ENCODE peak calls at places on chromosomes 4 and X, in six cellular contexts. R is prostate gland, F is thyroid gland, D is right lobe of liver, N is transverse colon, P is IMR-90. Q is an unnamed sample.

GRCh38 chrX:70046978-70047377 is 2.8 kb downstream of the AWAT2 start:
- DNase-seq in P (peak; percentile 47), F (no peak), R (no peak), D (no peak), N (no peak), Q (no peak)

GRCh38 chr4:93396274-93396673 is 432.3 kb upstream of the ATOH1 start:
- DNase-seq in N (no peak), D (no peak), F (no peak), R (no peak), P (peak; percentile 77), Q (no peak)

GRCh38 chr4:5785806-5786680 is 75.0 kb downstream of the EVC start:
- DNase-seq in P (peak; percentile 92), N (no peak), F (no peak), D (no peak), R (peak; percentile 1), Q (no peak)

GRCh38 chr4:122602277-122603142 is 18.4 kb downstream of the IL21 start:
- DNase-seq in P (peak; percentile 54), F (peak; percentile 64), N (no peak), R (peak; percentile 8), D (no peak), Q (peak; percentile 15)

GRCh38 chr4:26197018-26197779 is 123.6 kb upstream of the RBPJ start:
- DNase-seq in F (no peak), P (peak; percentile 97), R (no peak), N (peak; percentile 31), D (no peak), Q (no peak)

GRCh38 chr4:113951263-113951662 is 28.2 kb downstream of the ARSJ start:
- DNase-seq in R (no peak), N (peak; percentile 13), P (peak; percentile 46), F (no peak), D (no peak), Q (no peak)

GRCh38 chrX:15973299-15973698 is 118.7 kb upstream of the AP1S2 start:
- DNase-seq in F (no peak), D (no peak), N (peak; percentile 12), R (no peak), P (peak; percentile 19), Q (peak; percentile 39)

GRCh38 chrX:69161371-69161770 is 3.9 kb downstream of the PJA1 start:
- DNase-seq in N (no peak), R (no peak), F (no peak), D (no peak), P (no peak), Q (no peak)

GRCh38 chrX:26925088-26925487 is 538.1 kb downstream of the PPP4R3C start:
- DNase-seq in D (no peak), F (no peak), R (no peak), N (no peak), P (no peak), Q (no peak)
- TF ChIP-seq POLR2A in D (no peak), F (no peak), R (no peak), N (no peak), P (no peak), Q (no peak)

DNA sequence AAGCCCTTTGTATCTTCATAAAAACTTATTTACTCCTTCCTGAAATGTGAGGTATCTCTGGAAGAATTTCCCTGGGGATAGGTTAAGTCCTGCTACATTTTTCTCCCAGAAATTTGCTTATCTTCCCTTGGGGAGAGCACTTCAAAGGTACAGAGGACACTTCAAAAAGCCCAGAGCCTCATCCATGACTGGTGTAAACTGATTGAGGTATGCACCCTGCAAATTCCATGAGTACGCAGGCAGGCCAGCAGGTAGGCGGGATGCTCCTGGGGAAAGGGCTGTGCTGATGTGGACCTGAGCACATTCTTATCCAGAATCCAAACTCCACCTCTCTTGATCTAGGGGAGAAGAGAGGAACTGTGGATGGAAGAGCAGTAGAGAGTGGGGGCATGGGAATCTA is 26.3 kb upstream of the RASGEF1B start:
- DNase-seq in D (no peak), R (no peak), P (no peak), N (no peak), F (no peak), Q (no peak)
- TF ChIP-seq POLR2A in D (no peak), R (no peak), P (no peak), N (no peak), F (no peak), Q (no peak)

DNA sequence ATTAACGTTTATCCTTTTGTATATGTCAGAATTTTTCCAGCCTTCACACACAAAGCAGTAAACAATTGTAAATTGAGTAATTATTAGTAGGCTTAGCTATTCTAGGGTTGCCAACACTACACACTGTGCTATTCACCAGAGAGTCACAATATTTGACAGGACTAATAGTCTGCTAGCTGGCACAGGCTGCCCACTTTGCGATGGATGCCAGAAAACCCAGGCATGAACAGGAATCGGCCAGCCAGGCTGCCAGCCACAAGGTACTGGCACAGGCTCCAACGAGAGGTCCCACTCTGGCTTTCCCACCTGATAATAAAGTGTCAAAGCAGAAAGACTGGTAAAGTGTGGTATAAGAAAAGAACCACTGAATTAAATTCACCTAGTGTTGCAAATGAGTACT is 94.8 kb downstream of the TET2 start:
- DNase-seq in P (no peak), D (no peak), F (peak; percentile 76), N (no peak), R (peak; percentile 51), Q (no peak)
- TF ChIP-seq POLR2A in P (no peak), D (no peak), F (no peak), N (no peak), R (no peak), Q (no peak)

GRCh38 chrX:9500584-9500983 is 35.7 kb downstream of the TBL1X start:
- DNase-seq in F (no peak), N (no peak), R (no peak), P (no peak), D (no peak), Q (no peak)
- TF ChIP-seq POLR2A in F (no peak), N (no peak), R (no peak), P (no peak), D (no peak), Q (no peak)

GRCh38 chrX:119482497-119483480 is 14.5 kb downstream of the SLC25A5 start:
- DNase-seq in P (peak; percentile 39), N (peak; percentile 76), D (peak; percentile 71), R (no peak), F (peak; percentile 59), Q (peak; percentile 79)
- TF ChIP-seq POLR2A in P (no peak), N (peak; percentile 5), D (peak; percentile 22), R (no peak), F (no peak), Q (no peak)

GRCh38 chrX:40152706-40153334 is 55.1 kb upstream of the BCOR start:
- DNase-seq in P (no peak), N (peak; percentile 52), R (peak; percentile 52), F (peak; percentile 80), D (peak; percentile 82), Q (no peak)
- TF ChIP-seq POLR2A in P (no peak), N (no peak), R (no peak), F (peak; percentile 47), D (no peak), Q (no peak)

GRCh38 chrX:11759172-11759460 is 1.1 kb downstream of the MSL3 start:
- DNase-seq in R (no peak), D (no peak), N (no peak), P (no peak), F (no peak), Q (no peak)

GRCh38 chrX:11757397-11757728 is 674 bp upstream of the MSL3 start:
- DNase-seq in D (no peak), P (no peak), R (no peak), N (no peak), F (no peak), Q (no peak)

GRCh38 chrX:11759461-11760311 is 1.6 kb downstream of the MSL3 start:
- DNase-seq in N (peak; percentile 84), D (peak; percentile 86), P (peak; percentile 90), F (peak; percentile 83), R (peak; percentile 86), Q (peak; percentile 88)

GRCh38 chrX:11757729-11758399 is at the start of gene MSL3:
- DNase-seq in D (peak; percentile 69), P (peak; percentile 61), R (peak; percentile 33), F (peak; percentile 72), N (peak; percentile 63), Q (peak; percentile 79)

DNA sequence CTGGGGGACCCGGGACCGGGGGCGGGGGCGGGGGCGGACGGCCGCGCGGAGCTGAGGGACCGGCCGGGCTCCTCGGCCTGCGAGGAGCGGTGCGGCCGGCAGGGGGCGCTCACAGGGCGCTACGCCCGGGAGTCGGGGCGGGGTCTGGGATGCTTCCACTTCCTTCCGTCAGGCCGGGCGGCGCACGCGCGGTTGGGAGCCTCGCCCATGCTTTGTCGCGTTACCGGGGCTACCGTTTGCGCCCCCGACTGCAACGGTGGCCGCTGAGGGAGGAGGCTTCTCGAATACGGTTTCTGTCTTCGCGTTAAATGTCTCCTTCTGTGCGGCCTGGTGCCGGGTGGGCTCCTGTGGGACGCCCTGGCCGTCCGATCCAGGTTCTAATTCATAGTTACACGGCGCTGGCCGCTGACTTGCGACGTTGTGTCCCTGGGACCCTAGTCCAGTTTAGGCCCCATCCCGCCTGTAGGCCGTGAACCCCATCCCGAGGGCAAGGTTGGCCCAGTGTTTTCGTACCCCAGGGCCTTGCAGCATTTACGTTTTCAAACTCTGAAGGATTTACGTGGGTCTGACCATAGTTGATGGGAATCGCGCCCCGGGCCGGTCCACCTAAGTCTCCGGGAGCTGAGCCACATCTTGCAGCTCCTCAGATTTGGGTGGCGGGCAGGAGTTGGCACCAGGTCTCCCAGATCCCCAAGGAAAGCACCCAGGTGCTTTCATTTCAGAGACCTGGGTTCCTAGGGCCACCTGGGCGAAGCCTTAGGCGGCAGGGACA is 549 bp downstream of the MSL3 start:
- DNase-seq in F (peak; percentile 82), N (peak; percentile 88), D (peak; percentile 89), R (peak; percentile 71), P (peak; percentile 73), Q (peak; percentile 93)
- TF ChIP-seq POLR2A in F (peak; percentile 56), N (peak; percentile 24), D (no peak), R (no peak), P (no peak), Q (no peak)

GRCh38 chr4:41095973-41096372 is 118.4 kb downstream of the APBB2 start:
- DNase-seq in F (no peak), D (no peak), P (peak; percentile 87), R (no peak), N (no peak), Q (no peak)
- TF ChIP-seq POLR2A in F (no peak), D (no peak), P (no peak), R (no peak), N (no peak), Q (no peak)

GRCh38 chr4:69799337-69799736 is 38.9 kb upstream of the SULT1B1 start:
- DNase-seq in R (no peak), P (no peak), F (no peak), D (no peak), N (no peak), Q (no peak)

GRCh38 chr4:69800599-69800998 is 40.2 kb upstream of the SULT1B1 start:
- DNase-seq in F (no peak), D (no peak), R (no peak), N (no peak), P (no peak), Q (no peak)
- TF ChIP-seq POLR2A in F (no peak), D (no peak), R (no peak), N (no peak), P (no peak), Q (no peak)